ENCODE peak calls at places on chromosomes 12 and 14, in ten cellular contexts. Q is posterior cingulate gyrus; V is A673; L is SW 1271; K is HL-60; N is KG1; S is lower leg skin; Z is effector memory CD4-positive, alpha-beta T cell; J is ACHN; D is anterior cingulate cortex. R is an unnamed sample.

GRCh38 chr12:93707836-93708235 is 30.7 kb downstream of the CRADD start:
- DNase-seq in V (no peak), D (no peak), Z (no peak), L (peak; percentile 6), N (no peak), K (no peak), Q (no peak), J (no peak), S (no peak), R (no peak)

GRCh38 chr14:93155667-93156066 is 29.0 kb downstream of the MOAP1 start:
- DNase-seq in L (no peak), K (no peak), Z (no peak), N (no peak), S (no peak), D (no peak), Q (no peak), J (no peak), V (no peak), R (no peak)

GRCh38 chr12:100656141-100656540 is 82.7 kb downstream of the GAS2L3 start:
- DNase-seq in K (no peak), D (no peak), V (no peak), S (no peak), L (no peak), J (no peak), N (no peak), Z (no peak), Q (no peak), R (no peak)

GRCh38 chr12:524167-524951 is 64.6 kb downstream of the B4GALNT3 start:
- DNase-seq in Z (no peak), D (no peak), L (no peak), K (no peak), S (peak; percentile 65), Q (no peak), J (no peak), N (no peak), V (peak; percentile 19), R (no peak)

GRCh38 chr12:124874988-124875802 is 11.5 kb upstream of the SCARB1 start:
- DNase-seq in N (no peak), D (no peak), S (no peak), V (no peak), Z (no peak), K (no peak), J (no peak), L (no peak), Q (no peak), R (no peak)

GRCh38 chr14:34043627-34044372 is 92.9 kb upstream of the EGLN3 start:
- DNase-seq in J (no peak), L (no peak), D (no peak), N (no peak), K (no peak), V (no peak), Z (peak; percentile 51), S (no peak), Q (no peak), R (no peak)

GRCh38 chr12:76028649-76029277 is 2.8 kb downstream of the PHLDA1 start:
- DNase-seq in N (no peak), S (no peak), Q (no peak), K (no peak), V (no peak), Z (no peak), J (no peak), L (no peak), D (no peak), R (no peak)

GRCh38 chr12:1993341-1993740 is 10.9 kb downstream of the DCP1B start:
- DNase-seq in V (peak; percentile 28), S (no peak), Q (no peak), J (peak; percentile 58), Z (no peak), L (peak; percentile 29), D (no peak), K (peak; percentile 88), N (no peak), R (no peak)

GRCh38 chr12:24661657-24662096 is 287.2 kb downstream of the BCAT1 start:
- DNase-seq in D (no peak), K (peak; percentile 3), N (no peak), S (peak; percentile 23), Q (no peak), V (peak; percentile 7), L (no peak), J (peak; percentile 54), Z (no peak), R (peak; percentile 6)